ENCODE peak calls at places on chromosomes 5 and 9, in seven cellular contexts. One of them, this sample, is unnamed.

GRCh38 chr9:13095056-13095455 is 184.4 kb downstream of the MPDZ start:
- DNase-seq in PC-9: no peak
- DNase-seq in ascending aorta: no peak
- DNase-seq in effector memory CD4-positive, alpha-beta T cell: no peak
- DNase-seq in Karpas-422: no peak
- DNase-seq in spleen: no peak
- DNase-seq in heart right ventricle: no peak
- DNase-seq in this sample: no peak

GRCh38 chr9:111298831-111299603 is 31.0 kb downstream of the OR2K2 start:
- DNase-seq in PC-9: peak
- DNase-seq in ascending aorta: peak
- DNase-seq in effector memory CD4-positive, alpha-beta T cell: no peak
- DNase-seq in Karpas-422: peak
- DNase-seq in spleen: no peak
- DNase-seq in heart right ventricle: peak
- DNase-seq in this sample: no peak

GRCh38 chr9:132879443-132880310 is 979 bp downstream of the SPACA9 start:
- DNase-seq in PC-9: no peak
- DNase-seq in ascending aorta: no peak
- DNase-seq in effector memory CD4-positive, alpha-beta T cell: no peak
- DNase-seq in Karpas-422: peak
- DNase-seq in spleen: peak
- DNase-seq in heart right ventricle: no peak
- DNase-seq in this sample: no peak

GRCh38 chr5:168057905-168058304 is 233.5 kb upstream of the WWC1 start:
- DNase-seq in PC-9: no peak
- DNase-seq in ascending aorta: no peak
- DNase-seq in effector memory CD4-positive, alpha-beta T cell: no peak
- DNase-seq in Karpas-422: no peak
- DNase-seq in spleen: no peak
- DNase-seq in heart right ventricle: no peak
- DNase-seq in this sample: no peak

GRCh38 chr5:91150189-91150588 is 232.9 kb downstream of the ARRDC3 start:
- DNase-seq in PC-9: peak
- DNase-seq in ascending aorta: no peak
- DNase-seq in effector memory CD4-positive, alpha-beta T cell: no peak
- DNase-seq in Karpas-422: no peak
- DNase-seq in spleen: no peak
- DNase-seq in heart right ventricle: no peak
- DNase-seq in this sample: no peak

GRCh38 chr5:859798-860296 is 9.1 kb upstream of the ZDHHC11 start:
- DNase-seq in PC-9: no peak
- DNase-seq in ascending aorta: no peak
- DNase-seq in effector memory CD4-positive, alpha-beta T cell: no peak
- DNase-seq in Karpas-422: no peak
- DNase-seq in spleen: no peak
- DNase-seq in heart right ventricle: no peak
- DNase-seq in this sample: no peak

GRCh38 chr5:13997514-13997913 is 53.0 kb upstream of the DNAH5 start:
- DNase-seq in PC-9: no peak
- DNase-seq in ascending aorta: no peak
- DNase-seq in effector memory CD4-positive, alpha-beta T cell: no peak
- DNase-seq in Karpas-422: no peak
- DNase-seq in spleen: no peak
- DNase-seq in heart right ventricle: no peak
- DNase-seq in this sample: no peak

GRCh38 chr9:85639675-85640186 is 102.0 kb downstream of the AGTPBP1 start:
- DNase-seq in PC-9: no peak
- DNase-seq in ascending aorta: no peak
- DNase-seq in effector memory CD4-positive, alpha-beta T cell: no peak
- DNase-seq in Karpas-422: no peak
- DNase-seq in spleen: no peak
- DNase-seq in heart right ventricle: no peak
- DNase-seq in this sample: no peak

GRCh38 chr5:74259572-74259971 is 381.0 kb downstream of the ENC1 start:
- DNase-seq in PC-9: no peak
- DNase-seq in ascending aorta: no peak
- DNase-seq in effector memory CD4-positive, alpha-beta T cell: no peak
- DNase-seq in Karpas-422: no peak
- DNase-seq in spleen: no peak
- DNase-seq in heart right ventricle: no peak
- DNase-seq in this sample: no peak

GRCh38 chr9:131500377-131500776 is 2.3 kb upstream of the POMT1 start:
- DNase-seq in PC-9: no peak
- DNase-seq in ascending aorta: no peak
- DNase-seq in effector memory CD4-positive, alpha-beta T cell: peak
- DNase-seq in Karpas-422: no peak
- DNase-seq in spleen: no peak
- DNase-seq in heart right ventricle: no peak
- DNase-seq in this sample: no peak

GRCh38 chr5:179326176-179326997 is 18.9 kb downstream of the ADAMTS2 start:
- DNase-seq in PC-9: no peak
- DNase-seq in ascending aorta: peak
- DNase-seq in effector memory CD4-positive, alpha-beta T cell: no peak
- DNase-seq in Karpas-422: no peak
- DNase-seq in spleen: peak
- DNase-seq in heart right ventricle: peak
- DNase-seq in this sample: no peak

GRCh38 chr9:18362901-18363685 is 110.9 kb upstream of the ADAMTSL1 start:
- DNase-seq in PC-9: no peak
- DNase-seq in ascending aorta: no peak
- DNase-seq in effector memory CD4-positive, alpha-beta T cell: no peak
- DNase-seq in Karpas-422: peak
- DNase-seq in spleen: no peak
- DNase-seq in heart right ventricle: peak
- DNase-seq in this sample: no peak

GRCh38 chr5:38446029-38446522 is 110.4 kb downstream of the LIFR start:
- DNase-seq in PC-9: no peak
- DNase-seq in ascending aorta: no peak
- DNase-seq in effector memory CD4-positive, alpha-beta T cell: no peak
- DNase-seq in Karpas-422: no peak
- DNase-seq in spleen: no peak
- DNase-seq in heart right ventricle: peak
- DNase-seq in this sample: no peak

DNA sequence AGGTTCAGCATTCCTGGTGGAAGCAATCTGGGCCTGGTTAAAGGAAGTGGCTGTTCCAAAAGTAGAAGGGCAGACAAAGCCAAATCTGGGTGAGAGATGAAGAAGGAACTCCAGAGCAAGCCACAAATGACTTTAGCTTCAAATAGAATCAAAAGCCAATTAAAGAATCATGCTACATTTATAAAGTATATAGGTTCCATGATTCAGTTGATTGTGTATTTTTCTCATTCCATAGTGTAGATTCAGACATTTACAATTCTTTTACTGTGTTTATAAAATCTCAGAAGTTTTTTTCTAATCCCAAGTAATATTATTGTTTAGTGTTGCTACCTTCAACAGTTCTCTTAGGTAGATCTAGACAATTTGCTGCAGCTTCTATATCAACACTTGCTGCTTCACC is 262.0 kb downstream of the PLK2 start:
- DNase-seq in PC-9: no peak
- DNase-seq in ascending aorta: no peak
- DNase-seq in effector memory CD4-positive, alpha-beta T cell: no peak
- DNase-seq in Karpas-422: no peak
- DNase-seq in spleen: no peak
- DNase-seq in heart right ventricle: no peak
- DNase-seq in this sample: no peak
- H3K27ac ChIP-seq in PC-9: no peak
- H3K27ac ChIP-seq in ascending aorta: no peak
- H3K27ac ChIP-seq in effector memory CD4-positive, alpha-beta T cell: no peak
- H3K27ac ChIP-seq in Karpas-422: no peak
- H3K27ac ChIP-seq in spleen: no peak
- H3K27ac ChIP-seq in heart right ventricle: no peak
- H3K27ac ChIP-seq in this sample: no peak

DNA sequence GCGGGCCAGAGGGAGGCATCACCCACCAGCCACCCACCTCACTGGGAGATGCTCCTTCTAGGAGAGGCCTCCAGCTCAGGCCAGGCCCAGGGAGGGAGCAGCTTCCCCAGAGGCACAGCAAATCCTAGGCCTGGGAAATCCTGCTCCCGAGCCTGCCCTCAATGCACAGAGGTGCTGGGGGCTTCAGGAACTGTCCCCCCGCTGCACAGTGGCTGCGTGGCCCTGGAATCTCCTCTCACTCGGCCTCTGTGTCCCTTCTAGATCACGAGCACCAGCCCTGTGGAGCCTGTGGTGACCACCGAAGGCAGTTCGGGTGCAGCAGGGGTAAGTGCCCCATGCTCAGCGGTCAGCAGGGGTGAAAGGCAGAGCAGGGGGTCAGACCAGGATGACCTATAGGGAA is 36.4 kb upstream of the SUSD3 start:
- DNase-seq in PC-9: no peak
- DNase-seq in ascending aorta: no peak
- DNase-seq in effector memory CD4-positive, alpha-beta T cell: no peak
- DNase-seq in Karpas-422: no peak
- DNase-seq in spleen: no peak
- DNase-seq in heart right ventricle: no peak
- DNase-seq in this sample: no peak
- H3K27ac ChIP-seq in PC-9: no peak
- H3K27ac ChIP-seq in ascending aorta: no peak
- H3K27ac ChIP-seq in effector memory CD4-positive, alpha-beta T cell: peak
- H3K27ac ChIP-seq in Karpas-422: no peak
- H3K27ac ChIP-seq in spleen: no peak
- H3K27ac ChIP-seq in heart right ventricle: no peak
- H3K27ac ChIP-seq in this sample: no peak

DNA sequence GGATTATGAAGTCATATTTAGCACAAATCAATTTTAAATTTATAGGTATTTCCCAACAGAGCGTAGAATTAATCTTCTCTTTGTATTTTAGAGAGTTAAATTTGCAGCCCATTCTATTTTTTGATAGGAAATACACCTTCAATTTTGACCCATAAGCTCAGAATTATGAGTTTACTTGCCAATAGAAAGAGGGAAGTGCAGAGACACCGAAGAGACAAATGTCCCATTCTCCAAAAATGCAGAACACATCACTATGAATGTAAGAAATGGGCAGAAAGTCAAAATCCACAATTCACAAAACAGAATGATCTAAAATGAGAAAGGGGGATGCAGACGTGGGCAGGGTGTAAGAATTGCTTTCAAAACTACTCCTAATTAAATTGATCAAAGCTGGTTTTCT is 549.9 kb upstream of the CDH18 start:
- DNase-seq in PC-9: no peak
- DNase-seq in ascending aorta: no peak
- DNase-seq in effector memory CD4-positive, alpha-beta T cell: no peak
- DNase-seq in Karpas-422: no peak
- DNase-seq in spleen: no peak
- DNase-seq in heart right ventricle: no peak
- DNase-seq in this sample: no peak
- H3K27ac ChIP-seq in PC-9: no peak
- H3K27ac ChIP-seq in ascending aorta: no peak
- H3K27ac ChIP-seq in effector memory CD4-positive, alpha-beta T cell: no peak
- H3K27ac ChIP-seq in Karpas-422: no peak
- H3K27ac ChIP-seq in spleen: no peak
- H3K27ac ChIP-seq in heart right ventricle: no peak
- H3K27ac ChIP-seq in this sample: no peak

GRCh38 chr9:87193151-87193550 is 245.8 kb upstream of the GAS1 start:
- DNase-seq in PC-9: no peak
- DNase-seq in ascending aorta: no peak
- DNase-seq in effector memory CD4-positive, alpha-beta T cell: no peak
- DNase-seq in Karpas-422: no peak
- DNase-seq in spleen: no peak
- DNase-seq in heart right ventricle: no peak
- DNase-seq in this sample: no peak
- H3K27ac ChIP-seq in PC-9: no peak
- H3K27ac ChIP-seq in ascending aorta: no peak
- H3K27ac ChIP-seq in effector memory CD4-positive, alpha-beta T cell: no peak
- H3K27ac ChIP-seq in Karpas-422: no peak
- H3K27ac ChIP-seq in spleen: no peak
- H3K27ac ChIP-seq in heart right ventricle: no peak
- H3K27ac ChIP-seq in this sample: no peak

GRCh38 chr5:156585999-156586398 is 259.0 kb downstream of the SGCD start:
- DNase-seq in PC-9: no peak
- DNase-seq in ascending aorta: no peak
- DNase-seq in effector memory CD4-positive, alpha-beta T cell: no peak
- DNase-seq in Karpas-422: no peak
- DNase-seq in spleen: no peak
- DNase-seq in heart right ventricle: no peak
- DNase-seq in this sample: no peak

GRCh38 chr5:156587012-156587411 is 260.0 kb downstream of the SGCD start:
- DNase-seq in PC-9: no peak
- DNase-seq in ascending aorta: no peak
- DNase-seq in effector memory CD4-positive, alpha-beta T cell: no peak
- DNase-seq in Karpas-422: no peak
- DNase-seq in spleen: no peak
- DNase-seq in heart right ventricle: no peak
- DNase-seq in this sample: no peak

GRCh38 chr5:156581725-156582124 is 254.8 kb downstream of the SGCD start:
- DNase-seq in PC-9: no peak
- DNase-seq in ascending aorta: no peak
- DNase-seq in effector memory CD4-positive, alpha-beta T cell: no peak
- DNase-seq in Karpas-422: no peak
- DNase-seq in spleen: no peak
- DNase-seq in heart right ventricle: no peak
- DNase-seq in this sample: no peak

GRCh38 chr5:156582193-156582598 is 255.2 kb downstream of the SGCD start:
- DNase-seq in PC-9: no peak
- DNase-seq in ascending aorta: no peak
- DNase-seq in effector memory CD4-positive, alpha-beta T cell: no peak
- DNase-seq in Karpas-422: no peak
- DNase-seq in spleen: no peak
- DNase-seq in heart right ventricle: no peak
- DNase-seq in this sample: no peak

GRCh38 chr5:156584856-156585255 is 257.9 kb downstream of the SGCD start:
- DNase-seq in PC-9: no peak
- DNase-seq in ascending aorta: no peak
- DNase-seq in effector memory CD4-positive, alpha-beta T cell: no peak
- DNase-seq in Karpas-422: no peak
- DNase-seq in spleen: no peak
- DNase-seq in heart right ventricle: no peak
- DNase-seq in this sample: no peak
- H3K27ac ChIP-seq in PC-9: no peak
- H3K27ac ChIP-seq in ascending aorta: peak
- H3K27ac ChIP-seq in effector memory CD4-positive, alpha-beta T cell: no peak
- H3K27ac ChIP-seq in Karpas-422: no peak
- H3K27ac ChIP-seq in spleen: no peak
- H3K27ac ChIP-seq in heart right ventricle: peak
- H3K27ac ChIP-seq in this sample: no peak

GRCh38 chr9:73981405-73981804 is 515.7 kb upstream of the RORB start:
- DNase-seq in PC-9: no peak
- DNase-seq in ascending aorta: no peak
- DNase-seq in effector memory CD4-positive, alpha-beta T cell: no peak
- DNase-seq in Karpas-422: no peak
- DNase-seq in spleen: no peak
- DNase-seq in heart right ventricle: no peak
- DNase-seq in this sample: no peak

GRCh38 chr9:73980754-73981153 is 516.4 kb upstream of the RORB start:
- DNase-seq in PC-9: no peak
- DNase-seq in ascending aorta: no peak
- DNase-seq in effector memory CD4-positive, alpha-beta T cell: no peak
- DNase-seq in Karpas-422: no peak
- DNase-seq in spleen: no peak
- DNase-seq in heart right ventricle: no peak
- DNase-seq in this sample: no peak

DNA sequence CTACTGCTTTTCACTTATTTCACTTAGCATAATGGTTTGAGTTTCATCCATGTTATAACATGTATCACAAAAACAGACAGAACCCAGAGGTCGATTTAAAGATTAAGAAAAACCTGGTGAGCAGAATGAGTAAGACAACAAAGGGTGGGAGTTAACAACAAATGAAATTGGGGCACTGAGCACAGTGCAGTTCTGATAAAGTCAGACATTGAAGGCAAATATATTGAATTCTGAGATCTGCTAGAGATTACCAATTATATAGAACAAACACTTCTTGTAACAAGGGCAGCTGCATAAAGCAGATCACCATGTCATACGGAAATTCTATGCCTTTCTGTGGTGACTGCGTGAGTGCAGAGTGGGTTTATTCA is 517.3 kb upstream of the RORB start:
- DNase-seq in PC-9: no peak
- DNase-seq in ascending aorta: no peak
- DNase-seq in effector memory CD4-positive, alpha-beta T cell: no peak
- DNase-seq in Karpas-422: no peak
- DNase-seq in spleen: no peak
- DNase-seq in heart right ventricle: no peak
- DNase-seq in this sample: no peak
- H3K27ac ChIP-seq in PC-9: no peak
- H3K27ac ChIP-seq in ascending aorta: no peak
- H3K27ac ChIP-seq in effector memory CD4-positive, alpha-beta T cell: no peak
- H3K27ac ChIP-seq in Karpas-422: no peak
- H3K27ac ChIP-seq in spleen: no peak
- H3K27ac ChIP-seq in heart right ventricle: no peak
- H3K27ac ChIP-seq in this sample: no peak

This sample was measured in substantia nigra.